ENCODE peak calls at places on chromosomes 4 and X, in seven cellular contexts. One of them, this sample, is unnamed.

GRCh38 chr4:100682477-100683218 is 164.8 kb upstream of the EMCN start:
- DNase-seq in K562: no peak
- DNase-seq in GM12892: no peak
- DNase-seq in transverse colon: no peak
- DNase-seq in GM12891: no peak
- DNase-seq in breast epithelium: no peak
- DNase-seq in spleen: peak
- DNase-seq in this sample: no peak

GRCh38 chr4:20512053-20512810 is 188.0 kb upstream of the PACRGL start:
- DNase-seq in K562: no peak
- DNase-seq in GM12892: no peak
- DNase-seq in transverse colon: no peak
- DNase-seq in GM12891: no peak
- DNase-seq in breast epithelium: no peak
- DNase-seq in spleen: no peak
- DNase-seq in this sample: no peak

GRCh38 chr4:140581078-140581477 is 12.3 kb upstream of the UCP1 start:
- DNase-seq in K562: no peak
- DNase-seq in GM12892: no peak
- DNase-seq in transverse colon: no peak
- DNase-seq in GM12891: no peak
- DNase-seq in breast epithelium: no peak
- DNase-seq in spleen: no peak
- DNase-seq in this sample: no peak

GRCh38 chr4:8849266-8850073 is 22.2 kb downstream of the HMX1 start:
- DNase-seq in K562: no peak
- DNase-seq in GM12892: no peak
- DNase-seq in transverse colon: no peak
- DNase-seq in GM12891: no peak
- DNase-seq in breast epithelium: no peak
- DNase-seq in spleen: peak
- DNase-seq in this sample: no peak

GRCh38 chr4:39730067-39730466 is 32.1 kb downstream of the UBE2K start:
- DNase-seq in K562: no peak
- DNase-seq in GM12892: no peak
- DNase-seq in transverse colon: no peak
- DNase-seq in GM12891: no peak
- DNase-seq in breast epithelium: no peak
- DNase-seq in spleen: no peak
- DNase-seq in this sample: no peak

GRCh38 chrX:17413228-17413627 is 38.2 kb downstream of the NHS start:
- DNase-seq in K562: no peak
- DNase-seq in GM12892: no peak
- DNase-seq in transverse colon: no peak
- DNase-seq in GM12891: no peak
- DNase-seq in breast epithelium: no peak
- DNase-seq in spleen: no peak
- DNase-seq in this sample: no peak

GRCh38 chr4:7852568-7853185 is 87.0 kb downstream of the AFAP1 start:
- DNase-seq in K562: no peak
- DNase-seq in GM12892: no peak
- DNase-seq in transverse colon: no peak
- DNase-seq in GM12891: no peak
- DNase-seq in breast epithelium: peak
- DNase-seq in spleen: no peak
- DNase-seq in this sample: no peak

GRCh38 chr4:7817877-7818675 is 121.6 kb downstream of the AFAP1 start:
- DNase-seq in K562: no peak
- DNase-seq in GM12892: no peak
- DNase-seq in transverse colon: no peak
- DNase-seq in GM12891: no peak
- DNase-seq in breast epithelium: no peak
- DNase-seq in spleen: no peak
- DNase-seq in this sample: no peak

GRCh38 chr4:105994061-105994460 is 98.8 kb downstream of the NPNT start:
- DNase-seq in K562: no peak
- DNase-seq in GM12892: no peak
- DNase-seq in transverse colon: no peak
- DNase-seq in GM12891: no peak
- DNase-seq in breast epithelium: peak
- DNase-seq in spleen: no peak
- DNase-seq in this sample: no peak

GRCh38 chrX:112646651-112647050 is 33.1 kb downstream of the LHFPL1 start:
- DNase-seq in K562: no peak
- DNase-seq in GM12892: no peak
- DNase-seq in transverse colon: no peak
- DNase-seq in GM12891: no peak
- DNase-seq in breast epithelium: no peak
- DNase-seq in spleen: no peak
- DNase-seq in this sample: no peak

GRCh38 chrX:131677655-131678628 is 134.1 kb downstream of the OR13H1 start:
- DNase-seq in K562: peak
- DNase-seq in GM12892: peak
- DNase-seq in transverse colon: peak
- DNase-seq in GM12891: peak
- DNase-seq in breast epithelium: no peak
- DNase-seq in spleen: peak
- DNase-seq in this sample: no peak

GRCh38 chr4:41155194-41155830 is 59.0 kb downstream of the APBB2 start:
- DNase-seq in K562: no peak
- DNase-seq in GM12892: no peak
- DNase-seq in transverse colon: no peak
- DNase-seq in GM12891: no peak
- DNase-seq in breast epithelium: no peak
- DNase-seq in spleen: no peak
- DNase-seq in this sample: no peak

GRCh38 chr4:84938316-84938715 is 28.2 kb downstream of the WDFY3 start:
- DNase-seq in K562: no peak
- DNase-seq in GM12892: no peak
- DNase-seq in transverse colon: no peak
- DNase-seq in GM12891: no peak
- DNase-seq in breast epithelium: peak
- DNase-seq in spleen: no peak
- DNase-seq in this sample: no peak

GRCh38 chr4:123777297-123777859 is 380.8 kb downstream of the SPRY1 start:
- DNase-seq in K562: no peak
- DNase-seq in GM12892: no peak
- DNase-seq in transverse colon: no peak
- DNase-seq in GM12891: no peak
- DNase-seq in breast epithelium: no peak
- DNase-seq in spleen: no peak
- DNase-seq in this sample: no peak

GRCh38 chr4:168509786-168510185 is 12.9 kb downstream of the PALLD start:
- DNase-seq in K562: no peak
- DNase-seq in GM12892: no peak
- DNase-seq in transverse colon: no peak
- DNase-seq in GM12891: no peak
- DNase-seq in breast epithelium: no peak
- DNase-seq in spleen: no peak
- DNase-seq in this sample: no peak

GRCh38 chr4:80306255-80306654 is 29.3 kb upstream of the CFAP299 start:
- DNase-seq in K562: no peak
- DNase-seq in GM12892: no peak
- DNase-seq in transverse colon: no peak
- DNase-seq in GM12891: no peak
- DNase-seq in breast epithelium: no peak
- DNase-seq in spleen: no peak
- DNase-seq in this sample: no peak

GRCh38 chrX:46636223-46636622 is 62.7 kb downstream of the CHST7 start:
- DNase-seq in K562: no peak
- DNase-seq in GM12892: no peak
- DNase-seq in transverse colon: no peak
- DNase-seq in GM12891: no peak
- DNase-seq in breast epithelium: no peak
- DNase-seq in spleen: no peak
- DNase-seq in this sample: no peak

GRCh38 chr4:105551968-105552746 is at the start of gene ARHGEF38:
- DNase-seq in K562: no peak
- DNase-seq in GM12892: no peak
- DNase-seq in transverse colon: peak
- DNase-seq in GM12891: no peak
- DNase-seq in breast epithelium: peak
- DNase-seq in spleen: no peak
- DNase-seq in this sample: no peak

GRCh38 chr4:138236035-138236434 is 6.1 kb downstream of the SLC7A11 start:
- DNase-seq in K562: no peak
- DNase-seq in GM12892: no peak
- DNase-seq in transverse colon: no peak
- DNase-seq in GM12891: no peak
- DNase-seq in breast epithelium: no peak
- DNase-seq in spleen: no peak
- DNase-seq in this sample: no peak

GRCh38 chr4:138232364-138232763 is 9.8 kb downstream of the SLC7A11 start:
- DNase-seq in K562: no peak
- DNase-seq in GM12892: no peak
- DNase-seq in transverse colon: no peak
- DNase-seq in GM12891: no peak
- DNase-seq in breast epithelium: no peak
- DNase-seq in spleen: no peak
- DNase-seq in this sample: no peak

GRCh38 chr4:138233313-138233712 is 8.8 kb downstream of the SLC7A11 start:
- DNase-seq in K562: no peak
- DNase-seq in GM12892: no peak
- DNase-seq in transverse colon: no peak
- DNase-seq in GM12891: no peak
- DNase-seq in breast epithelium: no peak
- DNase-seq in spleen: peak
- DNase-seq in this sample: no peak

GRCh38 chr4:138234254-138234653 is 7.9 kb downstream of the SLC7A11 start:
- DNase-seq in K562: no peak
- DNase-seq in GM12892: no peak
- DNase-seq in transverse colon: no peak
- DNase-seq in GM12891: no peak
- DNase-seq in breast epithelium: no peak
- DNase-seq in spleen: no peak
- DNase-seq in this sample: no peak

GRCh38 chr4:138235419-138235952 is 6.7 kb downstream of the SLC7A11 start:
- DNase-seq in K562: peak
- DNase-seq in GM12892: no peak
- DNase-seq in transverse colon: no peak
- DNase-seq in GM12891: no peak
- DNase-seq in breast epithelium: no peak
- DNase-seq in spleen: no peak
- DNase-seq in this sample: no peak
- TF ChIP-seq POLR2A in K562: no peak
- TF ChIP-seq POLR2A in GM12892: no peak
- TF ChIP-seq POLR2A in transverse colon: no peak
- TF ChIP-seq POLR2A in GM12891: no peak
- TF ChIP-seq POLR2A in breast epithelium: no peak
- TF ChIP-seq POLR2A in spleen: no peak
- TF ChIP-seq POLR2A in this sample: no peak

GRCh38 chr4:174926958-174927357 is 8.8 kb downstream of the ADAM29 start:
- DNase-seq in K562: no peak
- DNase-seq in GM12892: no peak
- DNase-seq in transverse colon: no peak
- DNase-seq in GM12891: no peak
- DNase-seq in breast epithelium: no peak
- DNase-seq in spleen: no peak
- DNase-seq in this sample: no peak
- TF ChIP-seq POLR2AphosphoS5 in K562: no peak
- TF ChIP-seq POLR2AphosphoS5 in GM12892: no peak
- TF ChIP-seq POLR2AphosphoS5 in transverse colon: no peak
- TF ChIP-seq POLR2AphosphoS5 in GM12891: no peak
- TF ChIP-seq POLR2AphosphoS5 in breast epithelium: no peak
- TF ChIP-seq POLR2AphosphoS5 in spleen: no peak
- TF ChIP-seq POLR2AphosphoS5 in this sample: no peak

GRCh38 chr4:109729155-109729562 is 711 bp downstream of the PLA2G12A start:
- DNase-seq in K562: peak
- DNase-seq in GM12892: no peak
- DNase-seq in transverse colon: no peak
- DNase-seq in GM12891: no peak
- DNase-seq in breast epithelium: no peak
- DNase-seq in spleen: no peak
- DNase-seq in this sample: no peak

GRCh38 chr4:109733728-109734127 is 3.9 kb upstream of the PLA2G12A start:
- DNase-seq in K562: no peak
- DNase-seq in GM12892: no peak
- DNase-seq in transverse colon: no peak
- DNase-seq in GM12891: no peak
- DNase-seq in breast epithelium: no peak
- DNase-seq in spleen: no peak
- DNase-seq in this sample: no peak

GRCh38 chr4:109730294-109731051 is 603 bp upstream of the PLA2G12A start:
- DNase-seq in K562: peak
- DNase-seq in GM12892: no peak
- DNase-seq in transverse colon: peak
- DNase-seq in GM12891: no peak
- DNase-seq in breast epithelium: peak
- DNase-seq in spleen: peak
- DNase-seq in this sample: peak

GRCh38 chr4:109728385-109728784 is 1.5 kb downstream of the PLA2G12A start:
- DNase-seq in K562: no peak
- DNase-seq in GM12892: no peak
- DNase-seq in transverse colon: no peak
- DNase-seq in GM12891: no peak
- DNase-seq in breast epithelium: no peak
- DNase-seq in spleen: no peak
- DNase-seq in this sample: no peak

GRCh38 chr4:109729563-109730293 is at the start of gene PLA2G12A:
- DNase-seq in K562: peak
- DNase-seq in GM12892: peak
- DNase-seq in transverse colon: peak
- DNase-seq in GM12891: peak
- DNase-seq in breast epithelium: peak
- DNase-seq in spleen: peak
- DNase-seq in this sample: no peak
- TF ChIP-seq POLR2A in K562: peak
- TF ChIP-seq POLR2A in GM12892: peak
- TF ChIP-seq POLR2A in transverse colon: peak
- TF ChIP-seq POLR2A in GM12891: no peak
- TF ChIP-seq POLR2A in breast epithelium: no peak
- TF ChIP-seq POLR2A in spleen: no peak
- TF ChIP-seq POLR2A in this sample: no peak

GRCh38 chr4:30863031-30863430 is 142.9 kb downstream of the PCDH7 start:
- DNase-seq in K562: no peak
- DNase-seq in GM12892: no peak
- DNase-seq in transverse colon: no peak
- DNase-seq in GM12891: no peak
- DNase-seq in breast epithelium: no peak
- DNase-seq in spleen: no peak
- DNase-seq in this sample: no peak

GRCh38 chr4:30856795-30857564 is 136.8 kb downstream of the PCDH7 start:
- DNase-seq in K562: no peak
- DNase-seq in GM12892: no peak
- DNase-seq in transverse colon: no peak
- DNase-seq in GM12891: no peak
- DNase-seq in breast epithelium: no peak
- DNase-seq in spleen: no peak
- DNase-seq in this sample: no peak

GRCh38 chr4:30865676-30866075 is 145.5 kb downstream of the PCDH7 start:
- DNase-seq in K562: no peak
- DNase-seq in GM12892: no peak
- DNase-seq in transverse colon: no peak
- DNase-seq in GM12891: no peak
- DNase-seq in breast epithelium: no peak
- DNase-seq in spleen: no peak
- DNase-seq in this sample: no peak

GRCh38 chr4:30862176-30862575 is 142.0 kb downstream of the PCDH7 start:
- DNase-seq in K562: no peak
- DNase-seq in GM12892: no peak
- DNase-seq in transverse colon: no peak
- DNase-seq in GM12891: no peak
- DNase-seq in breast epithelium: no peak
- DNase-seq in spleen: no peak
- DNase-seq in this sample: no peak

GRCh38 chr4:30860983-30861382 is 140.8 kb downstream of the PCDH7 start:
- DNase-seq in K562: no peak
- DNase-seq in GM12892: no peak
- DNase-seq in transverse colon: no peak
- DNase-seq in GM12891: no peak
- DNase-seq in breast epithelium: no peak
- DNase-seq in spleen: no peak
- DNase-seq in this sample: no peak
- TF ChIP-seq POLR2AphosphoS5 in K562: no peak
- TF ChIP-seq POLR2AphosphoS5 in GM12892: no peak
- TF ChIP-seq POLR2AphosphoS5 in transverse colon: no peak
- TF ChIP-seq POLR2AphosphoS5 in GM12891: no peak
- TF ChIP-seq POLR2AphosphoS5 in breast epithelium: no peak
- TF ChIP-seq POLR2AphosphoS5 in spleen: no peak
- TF ChIP-seq POLR2AphosphoS5 in this sample: no peak